ENCODE peak calls at places on chromosomes 1 and 21, in eight cellular contexts. One of them, this sample, is unnamed.

GRCh38 chr1:236144033-236144432 is 1.7 kb downstream of the GPR137B start:
- DNase-seq in AG10803: no peak
- DNase-seq in NCI-H510A treated with DMSO at 0.1 percent for 48 hours: no peak
- DNase-seq in progenitor cell of endocrine pancreas: no peak
- DNase-seq in T-helper 1 cell: no peak
- DNase-seq in activated T-cell treated with anti-CD3 and anti-CD28 coated beads, Interleukin-2, amount 50 U/mL, for 4 hours: no peak
- DNase-seq in NCI-H1436: no peak
- DNase-seq in fibroblast of mammary gland: no peak
- DNase-seq in this sample: no peak

GRCh38 chr1:182761396-182762395 is 27.9 kb upstream of the NPL start:
- DNase-seq in AG10803: peak; percentile 17
- DNase-seq in NCI-H510A treated with DMSO at 0.1 percent for 48 hours: no peak
- DNase-seq in progenitor cell of endocrine pancreas: no peak
- DNase-seq in T-helper 1 cell: no peak
- DNase-seq in activated T-cell treated with anti-CD3 and anti-CD28 coated beads, Interleukin-2, amount 50 U/mL, for 4 hours: no peak
- DNase-seq in NCI-H1436: no peak
- DNase-seq in fibroblast of mammary gland: peak; percentile 16
- DNase-seq in this sample: no peak

GRCh38 chr1:180572745-180573144 is 14.0 kb downstream of the OVAAL start:
- DNase-seq in AG10803: no peak
- DNase-seq in NCI-H510A treated with DMSO at 0.1 percent for 48 hours: no peak
- DNase-seq in progenitor cell of endocrine pancreas: no peak
- DNase-seq in T-helper 1 cell: no peak
- DNase-seq in activated T-cell treated with anti-CD3 and anti-CD28 coated beads, Interleukin-2, amount 50 U/mL, for 4 hours: no peak
- DNase-seq in NCI-H1436: no peak
- DNase-seq in fibroblast of mammary gland: no peak
- DNase-seq in this sample: no peak

GRCh38 chr1:220827445-220828210 is 40.9 kb downstream of the MTARC1 start:
- DNase-seq in AG10803: no peak
- DNase-seq in NCI-H510A treated with DMSO at 0.1 percent for 48 hours: no peak
- DNase-seq in progenitor cell of endocrine pancreas: no peak
- DNase-seq in T-helper 1 cell: no peak
- DNase-seq in activated T-cell treated with anti-CD3 and anti-CD28 coated beads, Interleukin-2, amount 50 U/mL, for 4 hours: no peak
- DNase-seq in NCI-H1436: no peak
- DNase-seq in fibroblast of mammary gland: no peak
- DNase-seq in this sample: no peak

GRCh38 chr21:45577806-45578801 is 35.9 kb upstream of the SLC19A1 start:
- DNase-seq in AG10803: no peak
- DNase-seq in NCI-H510A treated with DMSO at 0.1 percent for 48 hours: peak; percentile 27
- DNase-seq in progenitor cell of endocrine pancreas: no peak
- DNase-seq in T-helper 1 cell: no peak
- DNase-seq in activated T-cell treated with anti-CD3 and anti-CD28 coated beads, Interleukin-2, amount 50 U/mL, for 4 hours: no peak
- DNase-seq in NCI-H1436: no peak
- DNase-seq in fibroblast of mammary gland: no peak
- DNase-seq in this sample: no peak

GRCh38 chr1:2279210-2279639 is 51.1 kb downstream of the SKI start:
- DNase-seq in AG10803: peak; percentile 94
- DNase-seq in NCI-H510A treated with DMSO at 0.1 percent for 48 hours: no peak
- DNase-seq in progenitor cell of endocrine pancreas: no peak
- DNase-seq in T-helper 1 cell: no peak
- DNase-seq in activated T-cell treated with anti-CD3 and anti-CD28 coated beads, Interleukin-2, amount 50 U/mL, for 4 hours: no peak
- DNase-seq in NCI-H1436: no peak
- DNase-seq in fibroblast of mammary gland: peak; percentile 82
- DNase-seq in this sample: peak; percentile 96

GRCh38 chr1:93501399-93501798 is 53.5 kb downstream of the FNBP1L start:
- DNase-seq in AG10803: no peak
- DNase-seq in NCI-H510A treated with DMSO at 0.1 percent for 48 hours: no peak
- DNase-seq in progenitor cell of endocrine pancreas: no peak
- DNase-seq in T-helper 1 cell: no peak
- DNase-seq in activated T-cell treated with anti-CD3 and anti-CD28 coated beads, Interleukin-2, amount 50 U/mL, for 4 hours: no peak
- DNase-seq in NCI-H1436: no peak
- DNase-seq in fibroblast of mammary gland: no peak
- DNase-seq in this sample: no peak

GRCh38 chr21:44897326-44898010 is 23.2 kb downstream of the ITGB2 start:
- DNase-seq in AG10803: no peak
- DNase-seq in NCI-H510A treated with DMSO at 0.1 percent for 48 hours: no peak
- DNase-seq in progenitor cell of endocrine pancreas: no peak
- DNase-seq in T-helper 1 cell: no peak
- DNase-seq in activated T-cell treated with anti-CD3 and anti-CD28 coated beads, Interleukin-2, amount 50 U/mL, for 4 hours: no peak
- DNase-seq in NCI-H1436: no peak
- DNase-seq in fibroblast of mammary gland: no peak
- DNase-seq in this sample: peak; percentile 61

This sample was measured in NT2/D1.